ENCODE peak calls at places on chromosomes 5 and 9, in ten cellular contexts. E is RWPE1; G is stimulated activated CD8-positive, alpha-beta memory T cell treated with anti-CD3 and anti-CD28 coated beads, Interleukin-12 subunit alpha, Interleukin-12 subunit beta, amount 100 ng/mL, for 1 hour; P is iPS-NIHi11; S is B cell; K is renal cortical epithelial cell; D is GM13976; C is aorta; X is stimulated activated CD4-positive, alpha-beta T cell treated with anti-CD3 and anti-CD28 coated beads, Interleukin-12 subunit alpha, Interleukin-12 subunit beta, amount 100 ng/mL, for 4 hours; N is fibroblast of mammary gland. L is an unnamed sample.

GRCh38 chr5:75200776-75201175 is 35.9 kb downstream of the ANKRD31 start:
- DNase-seq in X (no peak), N (no peak), C (no peak), S (no peak), G (no peak), D (no peak), E (peak; percentile 67), K (peak; percentile 72), P (no peak), L (no peak)

GRCh38 chr9:90991953-90992352 is 190.3 kb downstream of the SYK start:
- DNase-seq in D (no peak), P (no peak), S (no peak), X (no peak), G (no peak), N (peak; percentile 77), C (no peak), E (no peak), K (peak; percentile 34), L (no peak)

GRCh38 chr9:38047301-38048251 is 21.5 kb downstream of the SHB start:
- DNase-seq in D (no peak), C (peak; percentile 72), X (no peak), G (no peak), S (no peak), N (peak; percentile 84), P (peak; percentile 79), K (peak; percentile 98), E (peak; percentile 86), L (peak; percentile 88)

GRCh38 chr9:33228606-33229005 is 11.4 kb upstream of the SPINK4 start:
- DNase-seq in D (no peak), X (no peak), C (no peak), N (no peak), E (no peak), K (no peak), G (no peak), P (no peak), S (no peak), L (no peak)

GRCh38 chr5:160542281-160542680 is 120.6 kb downstream of the PTTG1 start:
- DNase-seq in K (peak; percentile 53), P (no peak), S (no peak), C (no peak), X (no peak), G (no peak), D (no peak), E (peak; percentile 36), N (no peak), L (no peak)

GRCh38 chr9:131645078-131645776 is 94.6 kb downstream of the RAPGEF1 start:
- DNase-seq in G (no peak), S (no peak), E (no peak), X (no peak), N (no peak), K (no peak), P (no peak), C (no peak), D (no peak), L (no peak)

GRCh38 chr5:139877129-139877597 is 81.6 kb downstream of the PSD2 start:
- DNase-seq in E (peak; percentile 95), N (no peak), X (no peak), P (no peak), S (no peak), C (no peak), G (no peak), K (no peak), D (no peak), L (no peak)

GRCh38 chr9:131082774-131083512 is 13.4 kb upstream of the AIF1L start:
- DNase-seq in D (no peak), C (no peak), N (no peak), K (no peak), S (no peak), E (peak; percentile 48), G (no peak), X (no peak), P (no peak), L (no peak)

GRCh38 chr9:131968632-131969031 is 111.0 kb downstream of the MED27 start:
- DNase-seq in D (no peak), P (no peak), E (no peak), C (no peak), N (no peak), K (no peak), G (no peak), X (no peak), S (no peak), L (no peak)

GRCh38 chr5:133474851-133475590 is 137.3 kb downstream of the FSTL4 start:
- DNase-seq in N (no peak), X (no peak), D (no peak), K (no peak), G (no peak), S (no peak), P (no peak), E (no peak), C (no peak), L (no peak)

GRCh38 chr9:93302586-93303257 is 118.8 kb downstream of the WNK2 start:
- DNase-seq in X (peak; percentile 58), P (peak; percentile 83), K (peak; percentile 49), G (peak; percentile 14), C (peak; percentile 72), D (peak; percentile 80), E (peak; percentile 70), N (peak; percentile 54), S (peak; percentile 78), L (peak; percentile 72)

GRCh38 chr9:136085815-136086212 is 9.3 kb downstream of the NACC2 start:
- DNase-seq in E (no peak), D (no peak), K (no peak), S (no peak), C (peak; percentile 88), P (no peak), N (no peak), X (no peak), G (no peak), L (no peak)

GRCh38 chr5:72476721-72477120 is 30.5 kb downstream of the ZNF366 start:
- DNase-seq in G (no peak), N (no peak), S (no peak), C (no peak), X (no peak), D (no peak), P (no peak), E (no peak), K (no peak), L (no peak)

GRCh38 chr9:89313842-89314241 is 2.8 kb downstream of the CKS2 start:
- DNase-seq in X (no peak), C (no peak), D (no peak), K (no peak), P (no peak), N (peak; percentile 53), G (no peak), E (no peak), S (no peak), L (no peak)

GRCh38 chr5:151700816-151701215 is 14.1 kb upstream of the SPARC start:
- DNase-seq in K (peak; percentile 63), C (no peak), E (no peak), G (no peak), S (no peak), P (no peak), D (peak; percentile 44), N (no peak), X (no peak), L (no peak)

GRCh38 chr5:139137703-139138102 is 60.5 kb downstream of the SIL1 start:
- DNase-seq in G (no peak), X (no peak), P (peak; percentile 43), K (peak; percentile 69), C (no peak), N (peak; percentile 45), S (no peak), E (no peak), D (no peak), L (peak; percentile 72)

GRCh38 chr5:176728810-176729209 is 81.5 kb downstream of the TSPAN17 start:
- DNase-seq in D (no peak), E (no peak), X (no peak), P (no peak), C (no peak), G (no peak), N (no peak), K (no peak), S (no peak), L (no peak)

GRCh38 chr5:181043285-181044092 is 3.4 kb downstream of the BTNL9 start:
- DNase-seq in P (no peak), E (no peak), S (no peak), X (no peak), G (no peak), N (no peak), D (no peak), K (no peak), C (no peak), L (no peak)

GRCh38 chr5:172603425-172603824 is 37.6 kb upstream of the NEURL1B start:
- DNase-seq in K (no peak), E (no peak), G (no peak), N (peak; percentile 30), S (no peak), P (no peak), X (no peak), C (no peak), D (no peak), L (peak; percentile 27)

GRCh38 chr5:119453045-119453383 is 717 bp downstream of the HSD17B4 start:
- DNase-seq in D (no peak), C (no peak), G (no peak), K (peak; percentile 12), X (no peak), S (no peak), N (peak; percentile 44), E (peak; percentile 27), P (no peak), L (peak; percentile 50)

GRCh38 chr5:174145821-174146220 is 100.3 kb downstream of the NSG2 start:
- DNase-seq in K (no peak), S (no peak), D (no peak), E (no peak), X (no peak), G (no peak), C (no peak), P (peak; percentile 32), N (peak; percentile 7), L (peak; percentile 0)

GRCh38 chr5:42642006-42642405 is 114.6 kb upstream of the CCDC152 start:
- DNase-seq in D (no peak), C (no peak), N (no peak), E (no peak), K (no peak), X (no peak), G (no peak), S (no peak), P (no peak), L (no peak)

GRCh38 chr5:43357067-43357466 is 43.9 kb upstream of the HMGCS1 start:
- DNase-seq in G (no peak), S (no peak), N (no peak), X (no peak), C (no peak), K (no peak), E (no peak), P (no peak), D (no peak), L (no peak)

GRCh38 chr5:140114341-140115185 is 654 bp downstream of the PURA start:
- DNase-seq in N (peak; percentile 58), D (peak; percentile 50), P (peak; percentile 34), G (no peak), S (peak; percentile 68), C (peak; percentile 79), E (peak; percentile 48), X (peak; percentile 33), K (no peak), L (peak; percentile 64)

GRCh38 chr5:141001466-141001853 is 35.2 kb downstream of the PCDHAC2 start:
- DNase-seq in D (no peak), N (no peak), G (no peak), K (peak; percentile 23), X (no peak), S (no peak), C (no peak), E (peak; percentile 96), P (peak; percentile 57), L (no peak)

GRCh38 chr5:78509884-78510769 is 138.4 kb downstream of the LHFPL2 start:
- DNase-seq in D (peak; percentile 80), S (peak; percentile 58), P (peak; percentile 83), E (no peak), C (peak; percentile 88), X (peak; percentile 8), N (no peak), G (no peak), K (no peak), L (peak; percentile 61)

GRCh38 chr9:18359335-18359734 is 114.6 kb upstream of the ADAMTSL1 start:
- DNase-seq in G (no peak), D (no peak), E (no peak), X (no peak), K (peak; percentile 76), S (no peak), C (no peak), N (peak; percentile 84), P (no peak), L (peak; percentile 41)

L was measured in fibroblast of pulmonary artery.